ENCODE peak calls at places on chromosomes 2 and 18, in five cellular contexts. H is HCT116, J is H1, U is K562, N is HepG2. M is an unnamed sample.

GRCh38 chr2:104431701-104432121 is 422.2 kb upstream of the POU3F3 start:
- DNase-seq in H (no peak), U (no peak), N (no peak), J (no peak), M (no peak)

GRCh38 chr2:74617123-74617522 is 31.0 kb downstream of the M1AP start:
- DNase-seq in J (no peak), N (no peak), U (no peak), H (no peak), M (no peak)

GRCh38 chr18:12393998-12394397 is 13.7 kb upstream of the PRELID3A start:
- DNase-seq in J (no peak), N (peak; percentile 60), H (no peak), U (no peak), M (no peak)

GRCh38 chr2:160063895-160064577 is 1.6 kb upstream of the PLA2R1 start:
- DNase-seq in J (no peak), N (no peak), U (no peak), H (no peak), M (no peak)

GRCh38 chr2:101400516-101401315 is 13.4 kb upstream of the CREG2 start:
- DNase-seq in N (no peak), H (no peak), U (no peak), J (no peak), M (no peak)

GRCh38 chr2:8643238-8643995 is 38.4 kb upstream of the ID2 start:
- DNase-seq in H (no peak), J (no peak), N (no peak), U (no peak), M (no peak)

GRCh38 chr2:16425462-16426336 is 239.9 kb downstream of the CYRIA start:
- DNase-seq in H (no peak), N (peak; percentile 95), U (no peak), J (no peak), M (no peak)

GRCh38 chr2:174697267-174697666 is 67.0 kb downstream of the CHRNA1 start:
- DNase-seq in J (no peak), U (peak; percentile 62), N (peak; percentile 70), H (peak; percentile 59), M (peak; percentile 81)

GRCh38 chr18:11310476-11311086 is 161.2 kb upstream of the PIEZO2 start:
- DNase-seq in J (no peak), N (peak; percentile 40), U (peak; percentile 42), H (peak; percentile 22), M (peak; percentile 40)

GRCh38 chr2:54274781-54275242 is 18.8 kb upstream of the TSPYL6 start:
- DNase-seq in U (no peak), N (no peak), J (no peak), H (no peak), M (no peak)

GRCh38 chr2:54275541-54275940 is 19.5 kb upstream of the TSPYL6 start:
- DNase-seq in U (no peak), H (no peak), N (no peak), J (no peak), M (no peak)

GRCh38 chr2:54284801-54285200 is 28.8 kb upstream of the TSPYL6 start:
- DNase-seq in H (no peak), U (no peak), J (no peak), N (no peak), M (no peak)

GRCh38 chr2:54279385-54279784 is 23.4 kb upstream of the TSPYL6 start:
- DNase-seq in H (no peak), U (peak; percentile 20), N (no peak), J (no peak), M (no peak)
- TF ChIP-seq ZNF274 in H (no peak), U (no peak), N (no peak), J (no peak), M (no peak)

GRCh38 chr2:239160226-239161143 is 240.3 kb downstream of the HDAC4 start:
- DNase-seq in J (no peak), H (no peak), U (no peak), N (no peak), M (no peak)
- H3K4me1 ChIP-seq in J (no peaks in the 10 kb centered on the region), H (peaks cover 15% of the 10 kb centered on the region), U (peaks cover 11% of the 10 kb centered on the region), N (no peaks in the 10 kb centered on the region), M (peaks cover 7% of the 10 kb centered on the region)

GRCh38 chr2:134138115-134138514 is 115.8 kb upstream of the MGAT5 start:
- DNase-seq in J (no peak), U (no peak), N (no peak), H (no peak), M (no peak)
- TF ChIP-seq ZNF274 in J (no peak), U (no peak), N (no peak), H (no peak), M (no peak)

GRCh38 chr2:166944909-166945308 is 56.6 kb downstream of the XIRP2 start:
- DNase-seq in N (no peak), U (no peak), H (no peak), J (no peak), M (no peak)

GRCh38 chr2:166942377-166942776 is 54.1 kb downstream of the XIRP2 start:
- DNase-seq in J (no peak), H (no peak), N (no peak), U (no peak), M (no peak)
- H3K4me1 ChIP-seq in J (no peaks in the 10 kb centered on the region), H (no peaks in the 10 kb centered on the region), N (no peaks in the 10 kb centered on the region), U (no peaks in the 10 kb centered on the region), M (no peaks in the 10 kb centered on the region)

DNA sequence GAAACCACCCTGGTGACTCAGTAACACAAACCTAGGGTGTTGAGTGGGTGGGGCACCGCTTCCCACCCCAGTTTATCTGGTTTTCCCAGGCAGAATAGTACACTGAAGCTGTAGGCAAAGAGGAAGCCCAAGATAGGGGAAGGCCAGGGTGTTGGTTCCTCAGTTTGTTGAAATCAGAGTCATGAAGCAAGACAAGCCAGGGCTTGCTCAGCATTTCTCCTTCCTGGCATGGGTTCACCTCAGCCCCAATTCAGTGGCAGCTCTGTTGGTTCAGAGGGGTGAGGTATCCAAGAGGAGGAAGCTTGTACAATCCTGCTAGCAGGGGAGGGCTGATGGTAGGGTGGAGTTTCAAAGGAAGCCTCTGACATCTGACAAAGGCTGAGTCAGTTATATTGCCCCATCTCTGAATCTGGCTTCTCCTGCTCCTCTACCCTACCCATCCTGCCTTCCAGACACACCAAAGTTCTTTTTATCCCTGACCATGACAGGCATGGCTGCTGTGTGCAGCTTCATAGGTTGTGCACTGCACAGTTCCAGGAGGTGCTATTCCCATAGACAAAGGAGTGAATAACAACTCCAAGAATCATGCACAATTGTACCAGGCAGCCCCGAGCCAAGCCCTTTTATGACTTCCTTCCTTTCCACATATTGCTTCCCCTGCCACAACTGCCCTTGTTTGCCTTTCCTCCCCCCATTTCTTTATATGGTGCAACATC is 24.9 kb upstream of the RAB10 start:
- DNase-seq in J (no peak), H (peak; percentile 43), U (no peak), N (peak; percentile 48), M (no peak)
- TF ChIP-seq ZNF274 in J (no peak), H (no peak), U (no peak), N (no peak), M (no peak)

GRCh38 chr2:203790134-203790533 is 77.4 kb upstream of the CTLA4 start:
- DNase-seq in U (no peak), H (no peak), N (no peak), J (no peak), M (no peak)

GRCh38 chr2:203783496-203784203 is 77.2 kb downstream of the CD28 start:
- DNase-seq in J (no peak), N (peak; percentile 99), H (no peak), U (no peak), M (no peak)

GRCh38 chr2:203789613-203790012 is 78.0 kb upstream of the CTLA4 start:
- DNase-seq in N (no peak), J (no peak), U (no peak), H (no peak), M (no peak)

GRCh38 chr2:203787954-203788353 is 79.6 kb upstream of the CTLA4 start:
- DNase-seq in H (no peak), U (no peak), J (no peak), N (peak; percentile 61), M (no peak)

GRCh38 chr2:203786912-203787311 is 80.5 kb downstream of the CD28 start:
- DNase-seq in N (peak; percentile 41), H (no peak), J (no peak), U (no peak), M (no peak)
- H3K4me1 ChIP-seq in N (peaks cover 84% of the 10 kb centered on the region), H (peaks cover 7% of the 10 kb centered on the region), J (no peaks in the 10 kb centered on the region), U (no peaks in the 10 kb centered on the region), M (no peaks in the 10 kb centered on the region)

M was measured in NT2/D1.